ENCODE peak calls at places on chromosome 11, in eight cellular contexts. N is PC-3, Q is HCT116, A is MM.1S, H is GM23248, B is hepatocyte, L is PC-9, S is SK-N-SH. V is an unnamed sample. For H3K9me2, the result is how much of the 10 kb centered on the place peaks cover.

GRCh38 chr11:82458147-82458546 is 275.5 kb downstream of the FAM181B start:
- DNase-seq in N (no peak), L (no peak), A (no peak), H (no peak), Q (no peak), S (no peak), B (no peak), V (no peak)

GRCh38 chr11:1349074-1349931 is 39.9 kb upstream of the TOLLIP start:
- DNase-seq in Q (no peak), A (no peak), L (no peak), H (no peak), N (no peak), S (peak), B (no peak), V (no peak)

GRCh38 chr11:57900315-57900714 is 123.4 kb upstream of the OR9Q1 start:
- DNase-seq in B (peak), L (peak), H (no peak), Q (no peak), N (peak), A (no peak), S (no peak), V (no peak)

GRCh38 chr11:94553938-94554337 is 10.2 kb downstream of the FUT4 start:
- DNase-seq in H (peak), A (no peak), S (no peak), B (peak), L (peak), N (peak), Q (no peak), V (no peak)

GRCh38 chr11:111173221-111173620 is 72.3 kb upstream of the POU2AF2 start:
- DNase-seq in H (peak), S (no peak), A (no peak), N (no peak), L (no peak), B (no peak), Q (no peak), V (no peak)

GRCh38 chr11:93841446-93841845 is 9.0 kb downstream of the VSTM5 start:
- DNase-seq in S (no peak), N (no peak), H (no peak), L (no peak), Q (no peak), B (no peak), A (no peak), V (no peak)

GRCh38 chr11:122741613-122742012 is 86.1 kb downstream of the UBASH3B start:
- DNase-seq in N (no peak), L (no peak), H (no peak), A (no peak), Q (no peak), B (no peak), S (no peak), V (no peak)

GRCh38 chr11:33110083-33110482 is 51.2 kb downstream of the CSTF3 start:
- DNase-seq in A (no peak), H (no peak), S (no peak), Q (no peak), B (no peak), N (no peak), L (no peak), V (no peak)

GRCh38 chr11:64621283-64622019 is 30.4 kb downstream of the SLC22A12 start:
- DNase-seq in Q (no peak), N (no peak), A (no peak), S (no peak), B (no peak), H (no peak), L (no peak), V (peak)

GRCh38 chr11:120853435-120853834 is 170.5 kb upstream of the TBCEL start:
- DNase-seq in H (no peak), L (no peak), Q (no peak), S (no peak), B (no peak), A (no peak), N (no peak), V (no peak)

GRCh38 chr11:112724194-112724790 is 236.9 kb upstream of the NCAM1 start:
- DNase-seq in L (no peak), A (no peak), S (peak), Q (no peak), N (no peak), B (no peak), H (no peak), V (no peak)

GRCh38 chr11:25910090-25910489 is 421.8 kb upstream of the ANO3 start:
- DNase-seq in S (no peak), L (no peak), Q (no peak), H (peak), B (no peak), N (no peak), A (no peak), V (no peak)

GRCh38 chr11:72350752-72351151 is 83.6 kb downstream of the CLPB start:
- DNase-seq in N (no peak), B (no peak), H (no peak), Q (no peak), L (no peak), A (no peak), S (no peak), V (no peak)

GRCh38 chr11:123536690-123537437 is 106.8 kb downstream of the GRAMD1B start:
- DNase-seq in N (peak), B (no peak), L (no peak), S (no peak), Q (no peak), H (peak), A (no peak), V (no peak)

GRCh38 chr11:123166095-123166559 is 28.9 kb downstream of the CLMP start:
- DNase-seq in H (peak), Q (no peak), B (peak), S (peak), N (peak), L (no peak), A (no peak), V (peak)

GRCh38 chr11:47997063-47998053 is 17.0 kb downstream of the PTPRJ start:
- DNase-seq in H (no peak), B (no peak), Q (no peak), A (no peak), S (no peak), L (no peak), N (no peak), V (no peak)

GRCh38 chr11:74007691-74008372 is 1.1 kb downstream of the UCP3 start:
- DNase-seq in L (no peak), A (no peak), H (no peak), S (no peak), Q (no peak), N (no peak), B (no peak), V (no peak)

GRCh38 chr11:66906077-66906929 is 49.4 kb downstream of the LRFN4 start:
- DNase-seq in Q (peak), A (no peak), S (no peak), H (peak), L (no peak), B (no peak), N (peak), V (no peak)

GRCh38 chr11:134537941-134538340 is 125.9 kb upstream of the B3GAT1 start:
- DNase-seq in N (no peak), A (no peak), S (no peak), L (no peak), H (no peak), B (no peak), Q (no peak), V (no peak)

GRCh38 chr11:111344032-111344431 is 35.0 kb downstream of the POU2AF1 start:
- DNase-seq in B (peak), Q (no peak), S (no peak), L (peak), N (peak), A (no peak), H (peak), V (no peak)

GRCh38 chr11:80873309-80873999 is 1432.6 kb upstream of the TENM4 start:
- DNase-seq in A (no peak), Q (no peak), L (peak), S (no peak), N (peak), H (peak), B (peak), V (no peak)

GRCh38 chr11:130102457-130103249 is 33.0 kb downstream of the APLP2 start:
- DNase-seq in L (no peak), N (no peak), A (no peak), B (no peak), Q (no peak), S (no peak), H (peak), V (no peak)

GRCh38 chr11:96257972-96258951 is 84.7 kb downstream of the MAML2 start:
- DNase-seq in N (no peak), L (no peak), A (peak), H (peak), B (no peak), Q (no peak), S (no peak), V (peak)

GRCh38 chr11:12889243-12889642 is 119.9 kb upstream of the RASSF10 start:
- DNase-seq in A (no peak), H (peak), L (no peak), N (no peak), Q (no peak), B (peak), S (no peak), V (no peak)

GRCh38 chr11:123704341-123704740 is 37.1 kb downstream of the ZNF202 start:
- DNase-seq in L (no peak), H (no peak), A (no peak), S (peak), Q (no peak), B (no peak), N (no peak), V (no peak)

GRCh38 chr11:130001491-130002351 is 914 bp downstream of the PRDM10 start:
- DNase-seq in L (peak), N (peak), B (peak), Q (no peak), H (peak), S (no peak), A (peak), V (peak)

GRCh38 chr11:70542811-70543210 is 144.5 kb downstream of the CTTN start:
- DNase-seq in N (no peak), H (no peak), S (no peak), L (peak), A (no peak), B (no peak), Q (no peak), V (no peak)

GRCh38 chr11:132898676-132899075 is 633.6 kb downstream of the OPCML start:
- DNase-seq in S (no peak), H (no peak), N (no peak), A (no peak), L (no peak), Q (no peak), B (no peak), V (no peak)
- H3K9me2 ChIP-seq in S (under half), H (under half), N (under half), A (under half), L (under half), Q (under half), B (under half), V (under half)

GRCh38 chr11:2377511-2378443 is 667 bp downstream of the CD81 start:
- DNase-seq in H (peak), N (peak), A (no peak), L (no peak), Q (no peak), S (peak), B (peak), V (peak)
- H3K27ac ChIP-seq in H (peak), N (no peak), A (no peak), L (no peak), Q (peak), S (peak), B (peak), V (peak)

GRCh38 chr11:85619497-85619896 is 7.6 kb downstream of the DLG2 start:
- DNase-seq in S (no peak), L (no peak), Q (no peak), H (no peak), N (no peak), A (no peak), B (no peak), V (no peak)

DNA sequence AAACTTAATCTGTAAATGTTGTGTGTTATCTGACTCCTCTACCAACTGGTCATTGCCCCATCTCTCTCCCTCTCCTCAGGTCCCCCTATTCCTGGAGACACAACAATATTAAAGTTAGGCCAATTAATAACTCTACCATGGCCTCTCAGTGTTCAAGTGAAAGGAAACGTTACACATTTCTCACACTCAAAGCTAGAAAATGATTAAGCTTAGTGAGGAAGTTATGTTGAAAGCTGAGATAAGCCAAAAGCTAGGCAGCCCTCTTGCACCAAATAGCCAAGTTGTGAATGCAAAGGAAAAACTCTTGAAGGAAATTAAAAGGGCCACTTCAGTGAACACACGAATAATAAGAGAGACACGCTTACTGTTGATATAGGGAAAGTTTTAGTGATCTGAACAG is 6.9 kb downstream of the DLG2 start:
- DNase-seq in H (no peak), N (no peak), B (no peak), S (no peak), Q (no peak), A (no peak), L (no peak), V (no peak)
- H3K9me2 ChIP-seq in H (under half), N (under half), B (under half), S (under half), Q (under half), A (under half), L (under half), V (under half)

GRCh38 chr11:69445131-69445470 is 36.4 kb upstream of the LINC01488 start:
- DNase-seq in N (no peak), H (no peak), A (no peak), B (no peak), L (no peak), S (no peak), Q (no peak), V (no peak)
- H3K27ac ChIP-seq in N (no peak), H (peak), A (no peak), B (peak), L (peak), S (peak), Q (no peak), V (no peak)

DNA sequence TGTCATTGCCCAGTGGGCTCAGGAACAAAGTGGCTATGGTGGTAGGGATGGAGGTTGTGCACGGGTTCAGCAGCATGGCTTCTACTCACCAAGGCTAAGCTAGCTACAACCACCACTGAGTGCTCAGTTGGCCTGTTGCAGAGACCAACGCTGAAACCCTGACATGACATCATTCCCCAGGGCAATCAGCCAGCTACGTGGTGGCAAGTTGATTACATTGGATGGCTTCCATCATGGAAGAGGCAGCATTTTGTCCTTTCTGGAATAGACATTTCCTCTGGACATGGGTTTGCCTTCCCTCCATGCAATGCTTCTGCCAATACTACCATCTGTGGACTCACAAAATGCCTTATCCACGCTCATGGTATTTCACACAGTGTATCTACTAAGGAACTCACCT is 634.3 kb downstream of the OPCML start:
- DNase-seq in A (no peak), Q (no peak), H (no peak), L (no peak), S (no peak), B (no peak), N (no peak), V (no peak)
- H3K9me2 ChIP-seq in A (under half), Q (under half), H (under half), L (under half), S (under half), B (under half), N (under half), V (under half)